ENCODE peak calls at places on chromosomes 5 and 9, in seven cellular contexts. M, R, K, Y, U, Z and Q are unnamed samples.

GRCh38 chr5:2191972-2192371 is 309.2 kb upstream of the IRX4 start:
- DNase-seq in K (no peak), Z (no peak), M (no peak), R (no peak), Y (no peak), U (no peak), Q (peak)

GRCh38 chr5:34597034-34597433 is 59.1 kb upstream of the RAI14 start:
- DNase-seq in U (no peak), Y (peak), R (no peak), Z (no peak), M (no peak), K (no peak), Q (no peak)

GRCh38 chr9:121954477-121955175 is 138.5 kb downstream of the TTLL11 start:
- DNase-seq in R (peak), K (peak), Y (peak), M (no peak), U (no peak), Z (peak), Q (no peak)

GRCh38 chr5:124701873-124702272 is 44.6 kb downstream of the ZNF608 start:
- DNase-seq in R (no peak), U (no peak), M (no peak), Y (no peak), K (no peak), Z (no peak), Q (no peak)

GRCh38 chr9:85871008-85871407 is 69.9 kb upstream of the NAA35 start:
- DNase-seq in Z (no peak), R (no peak), Y (no peak), U (no peak), K (no peak), M (no peak), Q (no peak)

GRCh38 chr5:137733922-137734695 is 1.8 kb downstream of the KLHL3 start:
- DNase-seq in U (no peak), Y (no peak), M (peak), K (no peak), R (no peak), Z (no peak), Q (no peak)

GRCh38 chr5:150670275-150670960 is 9.4 kb downstream of the MYOZ3 start:
- DNase-seq in M (peak), K (no peak), R (peak), Y (no peak), U (no peak), Z (no peak), Q (no peak)

GRCh38 chr5:96788112-96788749 is 19.5 kb downstream of the ERAP1 start:
- DNase-seq in U (no peak), K (no peak), Y (peak), M (no peak), Z (no peak), R (no peak), Q (no peak)

GRCh38 chr5:76547242-76547890 is 75.8 kb downstream of the F2RL2 start:
- DNase-seq in K (peak), Y (no peak), M (no peak), R (no peak), Z (no peak), U (no peak), Q (no peak)

GRCh38 chr9:92711146-92711545 is 41.2 kb upstream of the IPPK start:
- DNase-seq in Y (no peak), U (no peak), K (no peak), R (no peak), M (no peak), Z (no peak), Q (no peak)

GRCh38 chr9:97970106-97970505 is 13.0 kb upstream of the ANP32B start:
- DNase-seq in K (no peak), Z (no peak), M (no peak), Y (no peak), R (no peak), U (no peak), Q (no peak)

GRCh38 chr5:132263548-132264261 is 6.2 kb downstream of the PDLIM4 start:
- DNase-seq in U (no peak), K (peak), M (no peak), Y (peak), R (peak), Z (no peak), Q (peak)
- TF ChIP-seq CTCF in U (no peak), K (no peak), M (no peak), Y (no peak), R (no peak), Z (no peak), Q (no peak)

GRCh38 chr5:132358760-132359159 is 10.8 kb upstream of the SLC22A5 start:
- DNase-seq in U (no peak), M (no peak), K (no peak), Y (no peak), Z (no peak), R (peak), Q (no peak)
- H3K27ac ChIP-seq in U (no peak), M (no peak), K (no peak), Y (no peak), Z (no peak), R (no peak), Q (no peak)

DNA sequence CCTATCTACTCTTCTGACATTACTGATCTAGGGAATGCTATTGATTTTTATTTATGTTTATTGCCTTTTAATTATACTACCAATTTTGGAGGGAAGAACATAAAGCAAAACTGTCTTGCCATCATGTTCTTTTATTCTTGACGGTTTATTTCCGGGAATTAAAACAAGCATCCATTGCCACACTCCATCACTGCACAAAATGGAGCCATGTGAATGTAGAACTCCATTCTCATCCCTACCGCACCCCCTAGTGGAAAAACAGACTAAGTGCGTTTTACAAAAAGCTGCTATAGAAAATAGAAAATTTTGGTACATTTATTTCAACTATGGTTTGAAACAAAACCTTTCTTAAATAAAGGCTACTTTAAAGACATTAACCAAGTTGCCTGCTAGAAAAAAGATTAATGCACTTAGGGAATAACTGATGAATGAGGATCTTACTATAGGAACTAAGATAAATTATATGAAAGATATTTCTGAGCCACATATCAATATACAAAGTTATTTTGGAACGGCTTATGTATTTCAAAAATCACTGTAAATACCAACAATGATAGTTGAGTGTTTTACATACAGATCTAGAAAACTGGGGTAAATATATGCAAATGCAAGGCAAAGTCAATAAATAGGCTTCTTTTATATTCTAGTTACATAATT is 26.6 kb downstream of the OXCT1 start:
- DNase-seq in Z (no peak), M (peak), Y (no peak), U (peak), K (peak), R (no peak), Q (no peak)
- H3K4me3 ChIP-seq in Z (no peak), M (no peak), Y (no peak), U (no peak), K (no peak), R (no peak), Q (no peak)

DNA sequence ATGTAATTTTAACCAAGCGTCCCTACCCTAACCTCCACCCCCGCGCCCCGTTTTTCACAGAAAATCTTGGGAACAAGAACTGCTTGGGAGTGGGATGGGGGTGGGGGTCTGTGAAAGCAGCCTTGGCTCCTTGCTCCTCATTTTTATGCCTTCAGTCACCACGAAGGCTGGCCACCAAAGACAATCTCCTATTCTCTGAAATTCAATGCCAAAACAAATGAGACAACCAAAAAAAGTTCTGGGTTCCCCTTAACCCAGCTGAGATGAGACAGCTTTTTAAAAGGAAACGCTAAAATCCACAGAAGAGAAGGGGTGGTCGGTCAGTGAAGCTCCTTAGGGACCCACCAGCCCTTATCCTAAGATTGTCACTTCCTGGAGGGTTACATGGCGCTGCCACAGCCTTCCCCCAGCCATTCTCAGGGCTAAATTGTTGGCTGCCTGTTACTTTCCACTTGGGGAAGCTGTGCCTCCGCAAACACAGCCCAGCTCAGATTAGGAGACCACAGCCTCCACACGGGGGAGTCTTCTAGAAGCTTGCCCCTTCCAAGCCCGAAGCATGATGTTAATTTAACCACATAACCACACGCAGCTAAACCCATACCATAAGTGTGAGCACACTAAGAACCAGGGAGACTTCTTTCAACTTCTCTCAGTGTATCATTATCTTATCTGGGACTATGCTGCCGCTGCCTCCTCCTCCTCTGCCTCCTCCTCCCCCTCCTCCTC is 136.3 kb downstream of the FOXD1 start:
- DNase-seq in R (no peak), M (peak), K (peak), U (no peak), Z (no peak), Y (no peak), Q (no peak)
- TF ChIP-seq CTCF in R (no peak), M (peak), K (peak), U (no peak), Z (no peak), Y (no peak), Q (no peak)

DNA sequence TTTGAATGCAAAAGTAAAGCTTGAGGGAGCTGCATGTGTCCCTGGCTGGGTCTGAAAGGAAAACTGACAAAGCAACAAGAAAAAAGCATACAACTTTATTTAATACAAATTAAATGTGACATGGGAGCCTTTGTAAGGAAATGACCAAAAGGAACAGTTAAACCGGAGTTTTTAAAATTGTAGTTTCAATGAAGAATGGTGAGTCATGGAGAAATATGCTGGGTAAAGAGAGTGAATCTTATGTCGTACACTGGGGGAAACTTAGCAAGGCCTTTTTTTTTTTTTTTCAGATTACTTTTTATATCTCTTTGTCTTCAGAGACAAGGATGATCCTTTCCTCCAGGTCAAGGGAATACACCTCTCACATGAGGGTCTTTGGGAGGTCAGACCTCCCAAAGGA is 50.1 kb upstream of the FBXL17 start:
- DNase-seq in Z (no peak), R (no peak), U (no peak), M (no peak), K (no peak), Y (no peak), Q (no peak)
- H3K27ac ChIP-seq in Z (no peak), R (no peak), U (no peak), M (no peak), K (no peak), Y (no peak), Q (no peak)

DNA sequence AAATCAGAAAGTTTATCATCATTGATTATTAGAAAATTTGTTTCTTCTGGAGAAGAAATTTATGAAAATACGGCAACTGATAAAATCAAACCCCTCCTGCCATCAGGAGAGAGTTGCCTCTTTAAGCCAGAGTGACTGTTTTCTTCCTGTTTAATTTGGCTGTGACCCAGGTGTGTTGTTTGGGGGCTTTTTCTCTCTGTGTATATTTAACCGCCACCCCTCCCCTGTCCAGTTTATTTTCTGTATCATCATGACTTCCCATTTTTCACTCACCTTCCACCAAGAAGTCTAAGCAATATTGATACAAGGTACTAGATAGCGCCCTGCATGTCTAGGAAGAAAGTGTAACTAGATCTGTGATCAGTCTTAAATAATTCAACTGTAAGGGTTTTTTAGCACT is 50.1 kb downstream of the FAM78A start:
- DNase-seq in R (no peak), Z (no peak), Y (no peak), K (no peak), M (no peak), U (no peak), Q (no peak)
- H3K4me3 ChIP-seq in R (no peak), Z (no peak), Y (no peak), K (no peak), M (no peak), U (no peak), Q (no peak)

GRCh38 chr9:112665347-112665746 is 52.6 kb downstream of the INIP start:
- DNase-seq in M (no peak), K (peak), R (no peak), Y (no peak), Z (no peak), U (no peak), Q (no peak)
- TF ChIP-seq CTCF in M (peak), K (peak), R (no peak), Y (no peak), Z (no peak), U (peak), Q (no peak)

GRCh38 chr5:111929892-111930291 is 172.9 kb upstream of the NREP start:
- DNase-seq in Z (no peak), U (no peak), M (no peak), Y (no peak), R (no peak), K (peak), Q (no peak)

GRCh38 chr5:111930407-111930806 is 173.4 kb upstream of the NREP start:
- DNase-seq in R (no peak), M (no peak), Y (no peak), Z (no peak), K (peak), U (no peak), Q (no peak)

GRCh38 chr5:111929261-111929660 is 172.3 kb upstream of the NREP start:
- DNase-seq in K (no peak), R (no peak), Y (no peak), M (no peak), U (no peak), Z (no peak), Q (no peak)

GRCh38 chr5:111927191-111927590 is 170.2 kb upstream of the NREP start:
- DNase-seq in Z (no peak), M (no peak), K (no peak), R (no peak), Y (no peak), U (no peak), Q (no peak)

DNA sequence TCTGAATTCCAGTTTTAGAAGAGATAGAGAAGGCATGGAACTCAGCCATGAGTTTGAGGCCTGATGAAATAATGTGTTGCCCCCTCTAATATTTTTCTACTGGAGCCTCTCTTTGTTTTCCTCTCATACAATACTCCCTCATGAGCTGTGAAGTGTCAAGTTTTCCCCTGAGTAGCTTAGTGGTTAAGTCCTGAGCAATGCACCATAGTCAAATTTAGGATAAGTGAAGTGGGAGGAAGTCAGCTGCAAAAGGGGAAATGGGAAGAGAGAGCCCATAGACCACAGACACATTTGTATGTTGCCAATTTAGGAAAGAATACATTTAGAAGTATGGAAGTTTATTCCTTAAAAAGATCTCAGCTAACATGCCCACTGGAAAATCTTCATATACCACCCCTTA is 171.5 kb upstream of the NREP start:
- DNase-seq in Z (no peak), Y (no peak), U (no peak), R (no peak), K (no peak), M (no peak), Q (no peak)
- H3K27ac ChIP-seq in Z (no peak), Y (no peak), U (no peak), R (no peak), K (no peak), M (no peak), Q (no peak)

GRCh38 chr5:173329370-173330150 is 1.3 kb upstream of the STC2 start:
- DNase-seq in M (peak), U (peak), Y (no peak), Z (no peak), R (no peak), K (no peak), Q (no peak)
- H3K4me3 ChIP-seq in M (peak), U (peak), Y (no peak), Z (peak), R (peak), K (peak), Q (peak)

GRCh38 chr5:119267958-119268386 is 87.8 kb upstream of the TNFAIP8 start:
- DNase-seq in Z (peak), R (peak), K (peak), Y (peak), U (peak), M (peak), Q (peak)
- TF ChIP-seq CTCF in Z (peak), R (peak), K (peak), Y (peak), U (no peak), M (peak), Q (no peak)